ENCODE peak calls at places on chromosomes 6 and 20, in six cellular contexts. R, J, V, W, Z and Q are unnamed samples.

GRCh38 chr6:40535105-40535783 is 51.9 kb downstream of the LRFN2 start:
- DNase-seq in R (no peak), J (no peak), V (no peak), W (no peak), Z (no peak), Q (no peak)

GRCh38 chr20:59063358-59064213 is 21.0 kb upstream of the PRELID3B start:
- DNase-seq in R (peak; percentile 43), J (no peak), V (no peak), W (peak; percentile 93), Z (no peak), Q (peak; percentile 39)

GRCh38 chr6:292506-293184 is 358 bp downstream of the DUSP22 start:
- DNase-seq in R (no peak), J (peak; percentile 88), V (peak; percentile 83), W (no peak), Z (peak; percentile 79), Q (peak; percentile 57)

GRCh38 chr6:166958926-166959861 is 2.8 kb upstream of the RNASET2 start:
- DNase-seq in R (no peak), J (peak; percentile 92), V (peak; percentile 72), W (no peak), Z (peak; percentile 56), Q (no peak)

GRCh38 chr6:10884245-10884972 is 2.4 kb upstream of the SYCP2L start:
- DNase-seq in R (no peak), J (no peak), V (no peak), W (no peak), Z (no peak), Q (no peak)

GRCh38 chr6:169253745-169254238 is at the start of gene THBS2:
- DNase-seq in R (no peak), J (no peak), V (no peak), W (no peak), Z (peak; percentile 65), Q (no peak)

GRCh38 chr6:135212020-135212806 is 31.1 kb downstream of the MYB start:
- DNase-seq in R (no peak), J (peak; percentile 72), V (no peak), W (no peak), Z (no peak), Q (no peak)

GRCh38 chr6:30447237-30447636 is 42.1 kb upstream of the HLA-E start:
- DNase-seq in R (no peak), J (no peak), V (no peak), W (no peak), Z (no peak), Q (peak; percentile 24)